ENCODE peak calls at places on chromosomes 1 and 21, in seven cellular contexts. C, J, H, T, W, Q and Y are unnamed samples.
A peak's percentile ranks its signal among the peaks of the same experiment; 100 is the strongest.

GRCh38 chr21:38151021-38151645 is 105.7 kb upstream of the KCNJ15 start:
- DNase-seq in Q (no peak), W (no peak), C (no peak), J (no peak), H (no peak), T (no peak), Y (no peak)

GRCh38 chr1:218880484-218881060 is 293.1 kb upstream of the LYPLAL1 start:
- DNase-seq in C (no peak), J (no peak), H (no peak), Q (no peak), W (no peak), T (no peak), Y (no peak)

GRCh38 chr1:187267745-187268277 is 439.1 kb downstream of the PLA2G4A start:
- DNase-seq in T (no peak), W (no peak), J (no peak), H (no peak), C (no peak), Q (no peak), Y (no peak)

GRCh38 chr1:239368436-239369109 is 17.8 kb upstream of the CHRM3 start:
- DNase-seq in J (no peak), H (no peak), T (no peak), Q (no peak), C (no peak), W (no peak), Y (no peak)

GRCh38 chr1:219041141-219041540 is 132.5 kb upstream of the LYPLAL1 start:
- DNase-seq in J (no peak), H (no peak), Q (no peak), W (no peak), T (no peak), C (no peak), Y (no peak)

GRCh38 chr1:28595412-28596191 is 3.5 kb downstream of the RAB42 start:
- DNase-seq in C (no peak), T (no peak), H (no peak), Q (no peak), J (no peak), W (no peak), Y (no peak)

GRCh38 chr1:121483961-121484424 is 299.2 kb downstream of the SRGAP2C start:
- DNase-seq in J (no peak), H (no peak), W (peak; percentile 10), C (peak; percentile 38), T (no peak), Q (no peak), Y (no peak)

GRCh38 chr21:34807146-34807880 is 138.5 kb downstream of the CLIC6 start:
- DNase-seq in W (no peak), Q (no peak), H (peak; percentile 64), T (peak; percentile 30), J (no peak), C (peak; percentile 77), Y (no peak)